ENCODE peak calls at places on chromosomes 16 and 17, in seven cellular contexts. D, Y, Z, O, M, H and X are unnamed samples. For H3K27me3 and H3K36me3, the result is how much of the 10 kb centered on the place peaks cover.

GRCh38 chr17:59769891-59770290 is 62.4 kb downstream of the VMP1 start:
- DNase-seq in D (no peak), Y (no peak), Z (no peak), O (no peak), M (no peak), H (no peak), X (no peak)

GRCh38 chr17:31508310-31509094 is 117.0 kb downstream of the RAB11FIP4 start:
- DNase-seq in D (peak), Y (no peak), Z (peak), O (no peak), M (no peak), H (peak), X (peak)

GRCh38 chr16:53207810-53208752 is 153.3 kb downstream of the CHD9 start:
- DNase-seq in D (peak), Y (peak), Z (peak), O (peak), M (peak), H (peak), X (peak)

GRCh38 chr17:27559506-27559931 is 71.5 kb upstream of the LGALS9 start:
- DNase-seq in D (no peak), Y (no peak), Z (no peak), O (no peak), M (peak), H (peak), X (peak)

GRCh38 chr16:58127033-58127556 is 2.1 kb downstream of the CFAP20 start:
- DNase-seq in D (peak), Y (no peak), Z (peak), O (no peak), M (peak), H (peak), X (no peak)

GRCh38 chr17:34667656-34668055 is 88.3 kb downstream of the TMEM132E start:
- DNase-seq in D (no peak), Y (no peak), Z (no peak), O (no peak), M (no peak), H (no peak), X (no peak)

GRCh38 chr17:15154618-15155017 is 110.5 kb downstream of the PMP22 start:
- DNase-seq in D (no peak), Y (no peak), Z (no peak), O (no peak), M (no peak), H (peak), X (no peak)

GRCh38 chr16:72277749-72278148 is 105.8 kb upstream of the PMFBP1 start:
- DNase-seq in D (no peak), Y (no peak), Z (no peak), O (no peak), M (no peak), H (no peak), X (no peak)

GRCh38 chr17:1110844-1111598 is 68.8 kb downstream of the ABR start:
- DNase-seq in D (no peak), Y (no peak), Z (no peak), O (no peak), M (no peak), H (peak), X (peak)

GRCh38 chr17:44345497-44346026 is 460 bp downstream of the GRN start:
- DNase-seq in D (peak), Y (peak), Z (peak), O (peak), M (peak), H (peak), X (peak)

GRCh38 chr17:61450641-61451537 is 1.3 kb upstream of the TBX4 start:
- DNase-seq in D (no peak), Y (no peak), Z (no peak), O (no peak), M (no peak), H (no peak), X (peak)

GRCh38 chr17:58710948-58711552 is 18.6 kb downstream of the RAD51C start:
- DNase-seq in D (peak), Y (peak), Z (peak), O (peak), M (peak), H (peak), X (peak)

GRCh38 chr16:4663756-4664465 is 29.5 kb upstream of the NUDT16L1 start:
- DNase-seq in D (no peak), Y (no peak), Z (no peak), O (no peak), M (peak), H (no peak), X (no peak)

GRCh38 chr16:57530104-57530522 is 6.3 kb downstream of the CCDC102A start:
- DNase-seq in D (peak), Y (no peak), Z (peak), O (no peak), M (no peak), H (peak), X (peak)

GRCh38 chr16:82631701-82632685 is 5.2 kb downstream of the CDH13 start:
- DNase-seq in D (no peak), Y (no peak), Z (no peak), O (no peak), M (no peak), H (peak), X (peak)

GRCh38 chr17:76266244-76266938 is 1.2 kb downstream of the UBALD2 start:
- DNase-seq in D (no peak), Y (no peak), Z (no peak), O (peak), M (no peak), H (peak), X (peak)

GRCh38 chr17:77999413-78000173 is 41.1 kb downstream of the TNRC6C start:
- DNase-seq in D (no peak), Y (no peak), Z (no peak), O (no peak), M (no peak), H (peak), X (no peak)

GRCh38 chr17:10775058-10775457 is 28.8 kb downstream of the TMEM238L start:
- DNase-seq in D (no peak), Y (no peak), Z (no peak), O (no peak), M (no peak), H (no peak), X (no peak)

GRCh38 chr17:41013606-41014005 is 4.7 kb upstream of the KRTAP3-1 start:
- DNase-seq in D (no peak), Y (no peak), Z (no peak), O (no peak), M (peak), H (peak), X (no peak)

GRCh38 chr17:64130559-64131001 is 636 bp upstream of the ERN1 start:
- DNase-seq in D (no peak), Y (no peak), Z (peak), O (no peak), M (peak), H (peak), X (no peak)

GRCh38 chr16:3879258-3879886 is 1.1 kb downstream of the CREBBP start:
- DNase-seq in D (no peak), Y (no peak), Z (no peak), O (no peak), M (peak), H (no peak), X (no peak)

GRCh38 chr16:64751906-64752305 is 370.0 kb downstream of the CDH11 start:
- DNase-seq in D (no peak), Y (no peak), Z (no peak), O (no peak), M (no peak), H (peak), X (no peak)

GRCh38 chr17:82458885-82459424 is 414 bp downstream of the NARF start:
- DNase-seq in D (no peak), Y (no peak), Z (no peak), O (no peak), M (no peak), H (peak), X (peak)

GRCh38 chr16:51048544-51048943 is 102.5 kb downstream of the SALL1 start:
- DNase-seq in D (no peak), Y (no peak), Z (no peak), O (no peak), M (no peak), H (peak), X (no peak)

GRCh38 chr17:74008196-74008595 is 195.3 kb upstream of the RPL38 start:
- DNase-seq in D (no peak), Y (no peak), Z (no peak), O (no peak), M (no peak), H (no peak), X (peak)

GRCh38 chr16:59412275-59412841 is 678.2 kb upstream of the GOT2 start:
- DNase-seq in D (no peak), Y (peak), Z (no peak), O (no peak), M (no peak), H (peak), X (peak)

GRCh38 chr16:83933885-83934683 is 19.0 kb upstream of the OSGIN1 start:
- DNase-seq in D (no peak), Y (no peak), Z (no peak), O (no peak), M (no peak), H (peak), X (no peak)

GRCh38 chr17:3972931-3973330 is 8.7 kb upstream of the ATP2A3 start:
- DNase-seq in D (no peak), Y (no peak), Z (no peak), O (no peak), M (no peak), H (no peak), X (peak)

GRCh38 chr17:12727076-12727750 is 61.5 kb downstream of the MYOCD start:
- DNase-seq in D (no peak), Y (no peak), Z (no peak), O (no peak), M (no peak), H (peak), X (no peak)

DNA sequence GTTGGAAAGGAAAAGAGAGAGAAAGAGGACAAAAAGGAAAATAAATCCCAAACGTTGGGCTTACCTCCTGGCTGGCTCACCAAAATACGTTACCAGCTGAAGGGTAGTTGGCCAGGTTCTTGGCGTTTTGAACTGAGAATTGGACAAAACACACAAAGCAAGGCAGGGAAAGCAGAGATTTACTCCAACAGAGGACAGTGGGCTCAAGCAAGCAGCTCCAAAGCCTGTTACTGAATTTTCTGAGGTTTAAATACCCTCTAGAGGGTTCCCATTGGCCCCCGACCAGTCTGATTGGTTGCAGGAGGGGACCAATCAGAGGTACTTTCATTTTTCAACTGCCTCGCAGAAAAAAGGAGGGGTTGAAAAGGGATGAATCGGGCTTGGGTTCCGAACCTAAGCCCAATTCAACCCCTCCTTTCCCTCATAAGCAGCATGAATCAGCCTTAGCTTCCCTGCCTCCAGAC is 55.6 kb upstream of the ALOX12 start:
- DNase-seq in D (peak), Y (no peak), Z (no peak), O (no peak), M (no peak), H (no peak), X (no peak)
- H3K4me3 ChIP-seq in D (peak), Y (no peak), Z (peak), O (no peak), M (no peak), H (peak), X (no peak)

DNA sequence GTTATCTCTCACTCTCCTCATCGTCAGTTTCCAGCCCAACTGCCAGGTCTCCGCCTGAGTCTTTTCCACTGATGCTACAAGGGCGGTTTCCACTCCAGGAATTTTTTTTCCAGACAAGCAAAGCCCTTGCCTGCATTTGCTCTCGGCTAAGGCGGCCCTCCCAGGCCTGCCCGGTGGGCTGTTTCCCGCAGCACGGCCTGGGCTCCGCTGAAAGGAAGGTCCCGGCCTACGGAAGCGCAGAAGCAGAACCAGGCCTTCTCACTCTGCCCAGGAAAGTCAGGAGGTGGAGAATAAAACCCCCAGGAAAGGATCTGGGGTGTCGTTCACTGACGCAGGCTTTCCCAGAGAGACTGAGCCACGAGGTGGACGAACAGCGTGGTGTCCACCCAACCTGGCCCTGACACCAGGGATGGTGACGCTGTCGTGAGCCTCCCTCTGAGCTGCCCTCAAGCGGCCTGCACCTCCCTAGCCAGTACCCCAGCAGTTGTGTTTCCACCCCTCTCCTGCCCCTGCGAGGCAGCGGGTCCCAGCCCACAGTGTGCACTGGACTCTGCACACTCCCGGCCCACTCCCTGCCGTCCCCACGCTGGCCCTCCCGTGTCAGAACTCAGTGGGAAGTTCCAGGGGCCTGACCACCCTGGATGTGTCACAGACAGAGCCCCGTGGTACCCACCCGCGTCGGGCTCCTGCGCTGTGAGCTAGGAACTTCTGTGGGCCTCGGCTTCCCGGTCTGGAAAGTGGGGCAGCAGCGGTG is 39.9 kb downstream of the CBFA2T3 start:
- DNase-seq in D (no peak), Y (no peak), Z (no peak), O (no peak), M (no peak), H (no peak), X (no peak)
- H3K27me3 ChIP-seq in D (under half), Y (half or more), Z (under half), O (under half), M (under half), H (half or more), X (under half)

DNA sequence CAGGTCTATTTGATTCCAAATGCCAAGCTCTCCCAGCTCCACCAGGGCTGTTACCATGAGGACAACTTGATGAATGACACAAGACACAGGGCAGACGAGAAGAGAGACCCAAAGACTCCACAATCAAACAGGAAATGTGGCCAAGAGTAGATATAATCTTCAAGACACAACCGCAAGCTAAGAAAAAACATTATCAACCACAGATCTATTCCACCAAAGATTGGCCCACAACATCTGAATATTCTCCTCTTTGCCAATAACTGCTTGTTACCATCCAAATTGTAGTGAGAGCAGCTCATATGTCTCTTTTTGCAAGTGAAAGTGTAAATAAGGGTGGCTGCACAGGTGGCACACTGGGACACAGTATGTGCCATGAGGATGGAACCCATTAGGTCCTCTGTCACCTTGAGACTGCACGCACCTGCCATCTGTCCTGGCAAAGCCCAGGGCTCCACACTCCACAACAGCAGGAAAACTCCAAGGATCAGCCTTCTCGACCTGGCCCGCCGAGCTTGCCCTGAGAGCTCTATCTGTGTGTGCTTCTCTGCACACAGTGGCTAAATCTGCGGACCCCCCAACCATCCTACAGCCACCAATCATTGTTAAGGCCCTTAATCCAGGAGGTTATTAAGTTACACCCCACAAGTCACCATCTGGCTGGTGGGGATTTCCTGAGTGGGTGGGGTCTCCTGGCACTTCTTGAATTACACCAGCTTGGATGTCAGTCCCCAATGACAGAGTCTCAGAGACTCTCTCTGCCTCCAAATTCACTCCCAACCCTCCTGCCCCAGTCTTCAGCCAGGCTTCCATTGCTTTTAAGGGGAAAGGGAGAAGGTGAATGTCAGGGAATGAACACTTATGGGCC is 50.5 kb downstream of the DYNLRB2 start:
- DNase-seq in D (peak), Y (no peak), Z (peak), O (no peak), M (no peak), H (no peak), X (no peak)
- H3K36me3 ChIP-seq in D (under half), Y (under half), Z (under half), O (under half), M (under half), H (under half), X (under half)

DNA sequence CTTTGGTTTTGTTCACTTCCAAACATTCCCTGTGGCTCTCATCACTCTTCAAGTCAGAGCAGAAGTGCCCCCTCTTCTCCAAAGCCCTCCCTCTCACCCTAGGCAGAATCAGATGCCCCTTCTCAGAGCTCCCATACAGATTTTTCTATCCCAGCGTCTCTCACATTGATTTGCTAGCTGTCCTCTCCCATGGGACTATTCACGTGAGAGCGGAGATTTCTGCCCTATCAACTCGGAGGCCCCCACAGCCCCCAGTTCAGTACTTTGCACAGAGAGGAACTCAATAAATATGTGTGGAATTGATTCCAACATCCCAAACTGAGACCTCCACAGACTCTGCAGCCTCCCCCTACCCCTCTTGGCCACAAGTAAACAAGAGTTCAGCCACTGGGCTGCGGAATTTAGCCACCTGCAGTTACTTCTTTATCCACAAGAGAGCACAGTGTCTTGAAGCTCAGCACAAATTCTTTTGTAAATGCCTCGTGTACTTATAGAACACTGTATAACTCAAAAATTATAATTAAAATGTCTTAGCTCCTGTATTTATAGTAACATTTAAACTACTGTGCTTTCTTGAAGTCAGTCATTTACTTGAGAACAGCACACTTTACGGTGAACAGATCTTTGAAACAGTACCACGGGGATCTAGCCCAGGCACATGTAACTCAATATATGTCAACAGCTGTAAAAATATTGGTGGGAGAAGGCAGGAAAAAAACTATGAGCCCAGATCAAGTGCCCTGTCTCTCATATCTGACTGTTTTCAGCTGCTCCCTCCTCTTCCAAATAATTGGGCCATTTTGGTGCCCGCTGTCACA is 182.9 kb downstream of the C16orf78 start:
- DNase-seq in D (no peak), Y (peak), Z (no peak), O (no peak), M (peak), H (peak), X (peak)
- H3K4me3 ChIP-seq in D (no peak), Y (no peak), Z (no peak), O (no peak), M (no peak), H (no peak), X (no peak)

GRCh38 chr16:2867661-2867986 is 9.7 kb upstream of the PRSS22 start:
- DNase-seq in D (no peak), Y (no peak), Z (no peak), O (no peak), M (no peak), H (no peak), X (no peak)

GRCh38 chr16:2866422-2866821 is 8.5 kb upstream of the PRSS22 start:
- DNase-seq in D (no peak), Y (no peak), Z (no peak), O (no peak), M (no peak), H (no peak), X (no peak)

GRCh38 chr16:2871926-2872325 is 11.1 kb upstream of the FLYWCH2 start:
- DNase-seq in D (no peak), Y (no peak), Z (no peak), O (no peak), M (no peak), H (no peak), X (no peak)

GRCh38 chr16:2869502-2870064 is 11.6 kb upstream of the PRSS22 start:
- DNase-seq in D (no peak), Y (no peak), Z (no peak), O (no peak), M (no peak), H (no peak), X (no peak)

DNA sequence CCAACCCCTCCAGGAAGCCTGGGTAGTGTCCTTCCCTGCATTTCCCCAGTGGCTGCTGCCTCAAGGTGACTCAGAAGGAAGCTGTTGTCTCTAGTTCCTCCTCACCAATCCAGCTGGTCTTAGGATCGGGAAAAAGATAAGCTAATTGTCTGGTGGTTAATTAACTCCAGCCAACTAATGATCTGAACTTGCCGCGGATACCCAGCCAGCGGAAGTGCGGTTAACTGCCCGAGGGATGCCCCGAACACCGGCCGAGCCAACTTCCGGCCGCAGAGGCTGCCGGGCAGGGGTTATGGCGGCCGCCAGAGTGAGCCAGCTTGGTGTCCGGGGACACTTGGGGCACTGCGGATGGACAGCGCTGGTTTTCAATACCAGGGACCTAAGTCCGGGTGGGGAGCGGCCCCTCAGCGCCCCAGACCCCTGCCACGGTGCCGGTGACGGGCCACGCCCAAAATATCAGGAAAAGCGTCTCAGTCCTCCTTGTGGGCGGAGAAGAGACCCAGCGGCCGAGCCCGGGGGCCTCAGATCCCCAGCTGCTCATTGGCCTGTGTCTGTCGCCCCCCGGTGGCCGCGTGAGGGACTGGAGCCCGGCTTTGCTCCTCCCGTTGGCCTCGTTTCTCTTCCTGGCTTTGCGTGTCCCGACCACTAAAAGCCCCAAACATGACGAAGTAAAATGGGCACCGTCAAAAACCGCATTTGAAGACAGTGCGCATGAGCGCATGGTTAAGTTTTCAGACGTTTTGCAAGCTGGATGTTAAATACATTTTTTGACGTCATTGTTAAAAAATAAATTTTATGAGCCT is 10.2 kb upstream of the PRSS22 start:
- DNase-seq in D (peak), Y (peak), Z (peak), O (peak), M (peak), H (peak), X (peak)
- H3K27me3 ChIP-seq in D (under half), Y (under half), Z (under half), O (under half), M (under half), H (under half), X (under half)

GRCh38 chr16:1367486-1368174 is 15.9 kb downstream of the GNPTG start:
- DNase-seq in D (no peak), Y (no peak), Z (no peak), O (no peak), M (no peak), H (no peak), X (no peak)
- H3K36me3 ChIP-seq in D (under half), Y (under half), Z (under half), O (under half), M (under half), H (under half), X (under half)